ENCODE peak calls at places on chromosomes 7 and 10, in six cellular contexts. P is neural progenitor cell, Q is mesothelial cell of epicardium, O is heart right ventricle, K is SW480, V is esophagus squamous epithelium. W is an unnamed sample.

GRCh38 chr7:1918063-1918645 is 248.1 kb downstream of the ELFN1 start:
- DNase-seq in P (no peak), Q (no peak), O (no peak), K (no peak), V (no peak), W (no peak)

GRCh38 chr7:132480534-132480933 is 95.7 kb downstream of the PLXNA4 start:
- DNase-seq in P (no peak), Q (no peak), O (peak; percentile 61), K (no peak), V (no peak), W (no peak)

GRCh38 chr7:36573066-36573465 is 151.2 kb downstream of the AOAH start:
- DNase-seq in P (no peak), Q (no peak), O (no peak), K (no peak), V (no peak), W (no peak)

GRCh38 chr7:50207682-50208255 is 96.7 kb upstream of the IKZF1 start:
- DNase-seq in P (no peak), Q (no peak), O (no peak), K (no peak), V (no peak), W (no peak)

GRCh38 chr10:60123172-60123571 is 216.8 kb upstream of the CCDC6 start:
- DNase-seq in P (no peak), Q (no peak), O (no peak), K (no peak), V (no peak), W (no peak)

GRCh38 chr10:103637855-103638561 is 144.5 kb downstream of the NEURL1 start:
- DNase-seq in P (peak; percentile 33), Q (no peak), O (peak; percentile 73), K (no peak), V (no peak), W (no peak)

GRCh38 chr7:12685550-12685949 is 1.9 kb upstream of the ARL4A start:
- DNase-seq in P (peak; percentile 75), Q (no peak), O (peak; percentile 36), K (peak; percentile 50), V (no peak), W (no peak)

GRCh38 chr7:129066290-129067131 is 11.6 kb upstream of the TNPO3 start:
- DNase-seq in P (no peak), Q (no peak), O (no peak), K (peak; percentile 45), V (no peak), W (no peak)

GRCh38 chr10:112875474-112876267 is 74.4 kb upstream of the TCF7L2 start:
- DNase-seq in P (no peak), Q (no peak), O (no peak), K (no peak), V (no peak), W (no peak)

GRCh38 chr7:134140889-134141867 is 14.0 kb downstream of the LRGUK start:
- DNase-seq in P (peak; percentile 71), Q (peak; percentile 67), O (peak; percentile 53), K (peak; percentile 40), V (no peak), W (peak; percentile 78)